ENCODE peak calls at places on chromosomes 16 and 17, in four cellular contexts. One of them, this sample, is unnamed.

GRCh38 chr17:1714488-1714979 is 4.4 kb upstream of the TLCD2 start:
- DNase-seq in globus pallidus: peak
- DNase-seq in NCI-H1930: no peak
- DNase-seq in activated CD4-positive, alpha-beta T cell treated with anti-CD3 and anti-CD28 coated beads for 36 hours: peak
- DNase-seq in this sample: peak

GRCh38 chr17:76884995-76885896 is 17.0 kb downstream of the MGAT5B start:
- DNase-seq in NCI-H1930: no peak
- DNase-seq in activated CD4-positive, alpha-beta T cell treated with anti-CD3 and anti-CD28 coated beads for 36 hours: no peak
- DNase-seq in globus pallidus: no peak
- DNase-seq in this sample: no peak

GRCh38 chr16:50699345-50700159 is 6.1 kb downstream of the NOD2 start:
- DNase-seq in activated CD4-positive, alpha-beta T cell treated with anti-CD3 and anti-CD28 coated beads for 36 hours: peak
- DNase-seq in globus pallidus: no peak
- DNase-seq in NCI-H1930: no peak
- DNase-seq in this sample: peak

GRCh38 chr17:4523946-4524345 is 25.3 kb downstream of the SPNS2 start:
- DNase-seq in activated CD4-positive, alpha-beta T cell treated with anti-CD3 and anti-CD28 coated beads for 36 hours: no peak
- DNase-seq in NCI-H1930: no peak
- DNase-seq in globus pallidus: no peak
- DNase-seq in this sample: no peak

GRCh38 chr17:66897141-66897540 is 62.2 kb downstream of the CACNG5 start:
- DNase-seq in activated CD4-positive, alpha-beta T cell treated with anti-CD3 and anti-CD28 coated beads for 36 hours: no peak
- DNase-seq in NCI-H1930: no peak
- DNase-seq in globus pallidus: no peak
- DNase-seq in this sample: no peak

GRCh38 chr17:73770115-73770848 is 126.0 kb upstream of the SDK2 start:
- DNase-seq in activated CD4-positive, alpha-beta T cell treated with anti-CD3 and anti-CD28 coated beads for 36 hours: no peak
- DNase-seq in globus pallidus: peak
- DNase-seq in NCI-H1930: no peak
- DNase-seq in this sample: no peak

GRCh38 chr17:48612854-48613691 is 2.0 kb downstream of the HOXB8 start:
- DNase-seq in NCI-H1930: peak
- DNase-seq in globus pallidus: no peak
- DNase-seq in activated CD4-positive, alpha-beta T cell treated with anti-CD3 and anti-CD28 coated beads for 36 hours: peak
- DNase-seq in this sample: no peak

GRCh38 chr17:52524238-52524637 is 365.7 kb upstream of the CA10 start:
- DNase-seq in activated CD4-positive, alpha-beta T cell treated with anti-CD3 and anti-CD28 coated beads for 36 hours: no peak
- DNase-seq in NCI-H1930: no peak
- DNase-seq in globus pallidus: no peak
- DNase-seq in this sample: no peak

GRCh38 chr17:17493249-17493985 is 2.8 kb downstream of the RASD1 start:
- DNase-seq in globus pallidus: no peak
- DNase-seq in activated CD4-positive, alpha-beta T cell treated with anti-CD3 and anti-CD28 coated beads for 36 hours: no peak
- DNase-seq in NCI-H1930: no peak
- DNase-seq in this sample: no peak